ENCODE peak calls at places on chromosomes 16 and 17, in seven cellular contexts. R, I, X, O, D, H and A are unnamed samples.
A peak's percentile ranks its signal among the peaks of the same experiment; 100 is the strongest.

GRCh38 chr16:89422527-89422904 is 67.8 kb downstream of the ANKRD11 start:
- DNase-seq in R (peak; percentile 46), I (no peak), X (no peak), O (no peak), D (no peak), H (no peak), A (no peak)

GRCh38 chr17:80890551-80890930 is 101.1 kb upstream of the CHMP6 start:
- DNase-seq in R (no peak), I (no peak), X (no peak), O (no peak), D (no peak), H (no peak), A (no peak)

GRCh38 chr17:40326014-40326831 is 17.2 kb downstream of the RARA start:
- DNase-seq in R (no peak), I (no peak), X (no peak), O (no peak), D (no peak), H (peak; percentile 22), A (no peak)

GRCh38 chr17:1312261-1312870 is 32.9 kb downstream of the TRARG1 start:
- DNase-seq in R (no peak), I (no peak), X (peak; percentile 75), O (no peak), D (peak; percentile 71), H (no peak), A (no peak)

GRCh38 chr17:10875984-10876555 is 38.2 kb upstream of the PIRT start:
- DNase-seq in R (no peak), I (peak; percentile 68), X (peak; percentile 58), O (peak; percentile 28), D (peak; percentile 83), H (no peak), A (peak; percentile 63)

GRCh38 chr17:39573447-39574298 is 34.0 kb downstream of the NEUROD2 start:
- DNase-seq in R (peak; percentile 52), I (peak; percentile 85), X (peak; percentile 96), O (peak; percentile 53), D (peak; percentile 87), H (peak; percentile 76), A (peak; percentile 67)

GRCh38 chr17:21539146-21539545 is 153.2 kb upstream of the KCNJ18 start:
- DNase-seq in R (no peak), I (no peak), X (no peak), O (no peak), D (no peak), H (no peak), A (no peak)

GRCh38 chr17:51422634-51423033 is 162.3 kb downstream of the UTP18 start:
- DNase-seq in R (no peak), I (no peak), X (no peak), O (no peak), D (no peak), H (no peak), A (no peak)

GRCh38 chr17:19487009-19487600 is 46.5 kb upstream of the SLC47A1 start:
- DNase-seq in R (no peak), I (peak; percentile 53), X (no peak), O (no peak), D (no peak), H (no peak), A (no peak)

GRCh38 chr17:40331743-40332641 is 23.0 kb downstream of the RARA start:
- DNase-seq in R (peak; percentile 92), I (peak; percentile 92), X (peak; percentile 97), O (peak; percentile 90), D (no peak), H (peak; percentile 93), A (peak; percentile 92)

GRCh38 chr17:18225562-18226283 is at the start of gene LLGL1:
- DNase-seq in R (no peak), I (no peak), X (peak; percentile 87), O (no peak), D (no peak), H (no peak), A (no peak)

GRCh38 chr16:56600398-56600999 is 7.9 kb upstream of the MT2A start:
- DNase-seq in R (peak; percentile 46), I (peak; percentile 49), X (peak; percentile 72), O (peak; percentile 48), D (peak; percentile 80), H (no peak), A (peak; percentile 44)

GRCh38 chr17:57040571-57040970 is 44.5 kb upstream of the AKAP1 start:
- DNase-seq in R (no peak), I (no peak), X (no peak), O (no peak), D (no peak), H (no peak), A (no peak)

GRCh38 chr16:55685973-55686372 is 30.2 kb downstream of the SLC6A2 start:
- DNase-seq in R (no peak), I (no peak), X (no peak), O (no peak), D (no peak), H (no peak), A (no peak)

GRCh38 chr17:73569758-73570319 is 74.4 kb downstream of the SDK2 start:
- DNase-seq in R (no peak), I (no peak), X (no peak), O (no peak), D (no peak), H (no peak), A (no peak)

GRCh38 chr16:3087243-3087791 is 11.8 kb downstream of the ZSCAN10 start:
- DNase-seq in R (no peak), I (no peak), X (no peak), O (no peak), D (peak; percentile 48), H (peak; percentile 46), A (no peak)

GRCh38 chr17:75757086-75757681 is 7.8 kb downstream of the GALK1 start:
- DNase-seq in R (no peak), I (no peak), X (peak; percentile 24), O (no peak), D (no peak), H (no peak), A (no peak)

GRCh38 chr16:25110392-25110947 is 1.1 kb upstream of the LCMT1 start:
- DNase-seq in R (no peak), I (no peak), X (no peak), O (no peak), D (no peak), H (no peak), A (no peak)

DNA sequence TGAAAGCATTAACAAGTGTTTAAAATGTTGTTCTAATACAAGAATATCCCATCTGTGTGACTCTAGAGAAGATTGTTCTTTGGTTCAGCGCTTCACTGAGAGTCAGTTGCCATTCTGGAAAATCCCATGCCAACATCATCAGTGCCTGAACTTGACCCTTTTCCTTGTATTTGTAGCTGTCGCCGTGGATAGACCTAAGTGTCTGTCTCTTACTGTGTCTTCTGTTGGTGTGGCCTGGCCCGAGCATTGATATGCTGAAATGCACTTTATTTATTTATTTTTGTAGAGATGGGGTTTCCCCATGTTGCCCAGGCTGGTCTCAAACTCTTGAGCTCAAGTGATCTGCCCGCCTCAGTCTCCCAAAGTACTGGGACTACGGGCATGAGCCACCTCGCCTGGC is 76.0 kb downstream of the MYH11 start:
- DNase-seq in R (no peak), I (no peak), X (no peak), O (no peak), D (no peak), H (no peak), A (no peak)
- H3K27ac ChIP-seq in R (peak overlapping the region; percentile 74), I (peak overlapping the region; percentile 47), X (no peak overlapping the region), O (no peak overlapping the region), D (no peak overlapping the region), H (no peak overlapping the region), A (no peak overlapping the region)

DNA sequence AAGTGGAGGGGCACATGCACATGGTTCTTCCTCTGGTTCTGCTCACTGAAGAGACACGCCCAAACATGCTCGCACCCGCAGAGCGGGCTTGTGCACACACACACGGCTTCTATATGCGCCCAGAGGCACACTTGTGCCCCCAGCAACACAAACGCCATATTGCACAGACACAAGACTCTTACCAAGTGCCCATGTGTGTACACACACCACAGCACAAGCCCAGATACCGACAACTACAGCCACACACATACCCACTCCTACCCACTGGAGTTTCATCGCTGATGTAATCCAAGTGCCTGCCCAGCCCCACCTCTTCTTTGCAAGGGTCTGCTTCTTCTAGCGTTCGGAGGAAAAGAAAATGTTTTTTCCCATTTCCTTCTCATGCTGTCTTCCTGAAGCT is 6.5 kb upstream of the PRR29 start:
- DNase-seq in R (no peak), I (no peak), X (no peak), O (no peak), D (no peak), H (no peak), A (no peak)
- H3K4me1 ChIP-seq in R (peaks cover 14% of the 10 kb centered on the region), I (peaks cover 13% of the 10 kb centered on the region), X (no peaks in the 10 kb centered on the region), O (peaks cover 9% of the 10 kb centered on the region), D (peaks cover 5% of the 10 kb centered on the region), H (peaks cover 33% of the 10 kb centered on the region), A (peaks cover 25% of the 10 kb centered on the region)

GRCh38 chr16:27538508-27538907 is 11.2 kb downstream of the GTF3C1 start:
- DNase-seq in R (no peak), I (no peak), X (no peak), O (no peak), D (no peak), H (no peak), A (no peak)
- H3K36me3 ChIP-seq in R (peaks cover 98% of the 10 kb centered on the region), I (no peaks in the 10 kb centered on the region), X (peaks cover 85% of the 10 kb centered on the region), O (no peaks in the 10 kb centered on the region), D (peaks cover 65% of the 10 kb centered on the region), H (peaks cover 96% of the 10 kb centered on the region), A (peaks cover 100% of the 10 kb centered on the region)

GRCh38 chr16:411576-412265 is 10.0 kb downstream of the DECR2 start:
- DNase-seq in R (no peak), I (no peak), X (no peak), O (no peak), D (no peak), H (no peak), A (no peak)

GRCh38 chr16:414395-415169 is 10.9 kb upstream of the RAB11FIP3 start:
- DNase-seq in R (no peak), I (no peak), X (no peak), O (no peak), D (no peak), H (no peak), A (no peak)

GRCh38 chr16:407253-407652 is 5.6 kb downstream of the DECR2 start:
- DNase-seq in R (no peak), I (no peak), X (no peak), O (no peak), D (no peak), H (no peak), A (no peak)

GRCh38 chr16:405548-406506 is 4.1 kb downstream of the DECR2 start:
- DNase-seq in R (no peak), I (no peak), X (no peak), O (no peak), D (no peak), H (no peak), A (no peak)

DNA sequence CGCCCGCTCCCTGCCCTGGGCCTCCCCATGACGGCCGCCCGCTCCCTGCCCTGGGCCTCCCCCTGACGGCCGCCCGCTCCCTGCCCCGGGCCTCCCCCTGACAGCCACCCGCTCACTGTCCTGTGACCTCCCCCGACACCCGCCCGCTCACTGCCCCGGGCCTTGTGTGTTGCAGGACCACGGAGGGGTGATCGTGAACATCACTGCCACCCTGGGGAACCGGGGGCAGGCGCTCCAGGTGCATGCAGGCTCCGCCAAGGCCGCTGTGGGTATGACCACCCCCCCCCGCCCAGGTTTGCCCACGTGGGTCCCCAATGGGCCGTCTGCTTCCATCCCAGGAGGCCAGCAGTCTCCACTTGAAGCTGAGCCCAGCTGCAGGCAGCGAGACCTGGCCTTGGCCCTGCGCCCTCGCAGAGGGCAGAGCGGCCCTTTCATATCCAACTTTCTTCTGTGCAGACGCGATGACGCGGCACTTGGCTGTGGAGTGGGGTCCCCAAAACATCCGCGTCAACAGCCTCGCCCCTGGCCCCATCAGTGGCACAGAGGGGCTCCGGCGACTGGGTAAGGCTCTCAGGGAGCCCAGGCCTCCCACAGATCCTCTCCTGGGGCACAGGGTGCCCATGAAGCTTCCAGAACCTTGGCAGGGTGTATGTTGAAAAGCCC is 9.0 kb downstream of the DECR2 start:
- DNase-seq in R (no peak), I (peak; percentile 73), X (no peak), O (no peak), D (no peak), H (no peak), A (no peak)
- H3K27ac ChIP-seq in R (no peak overlapping the region), I (peak overlapping the region; percentile 41), X (no peak overlapping the region), O (no peak overlapping the region), D (no peak overlapping the region), H (no peak overlapping the region), A (no peak overlapping the region)

GRCh38 chr16:66569131-66569530 is 2.9 kb downstream of the CMTM1 start:
- DNase-seq in R (no peak), I (no peak), X (no peak), O (no peak), D (no peak), H (no peak), A (no peak)
- H3K4me1 ChIP-seq in R (no peaks in the 10 kb centered on the region), I (no peaks in the 10 kb centered on the region), X (no peaks in the 10 kb centered on the region), O (peaks cover 1% of the 10 kb centered on the region), D (no peaks in the 10 kb centered on the region), H (peaks cover 4% of the 10 kb centered on the region), A (no peaks in the 10 kb centered on the region)